ENCODE peak calls at places on chromosomes 1 and 21, in four cellular contexts. P is iPS-NIHi11; Z is effector CD4-positive, alpha-beta T cell; E is mesendoderm. I is an unnamed sample.

GRCh38 chr1:235632538-235633219 is 16.9 kb downstream of the GNG4 start:
- DNase-seq in P (no peak), Z (no peak), E (no peak), I (peak)

GRCh38 chr1:37473431-37474050 is 839 bp upstream of the ZC3H12A start:
- DNase-seq in P (no peak), Z (peak), E (peak), I (peak)

GRCh38 chr21:45982758-45983731 is 1.5 kb downstream of the COL6A1 start:
- DNase-seq in P (peak), Z (no peak), E (peak), I (no peak)

GRCh38 chr1:185645686-185646085 is 88.5 kb upstream of the HMCN1 start:
- DNase-seq in P (no peak), Z (no peak), E (no peak), I (no peak)

GRCh38 chr1:60078182-60078581 is 4.6 kb upstream of the C1orf87 start:
- DNase-seq in P (no peak), Z (no peak), E (no peak), I (no peak)

GRCh38 chr1:23452011-23452411 is 27.5 kb upstream of the TCEA3 start:
- DNase-seq in P (peak), Z (peak), E (no peak), I (peak)

GRCh38 chr1:63893976-63894375 is 120.2 kb downstream of the ROR1 start:
- DNase-seq in P (no peak), Z (no peak), E (no peak), I (peak)

GRCh38 chr1:156155760-156156495 is 2.5 kb downstream of the SEMA4A start:
- DNase-seq in P (no peak), Z (no peak), E (no peak), I (no peak)

GRCh38 chr1:152735648-152736047 is 22.2 kb upstream of the KPRP start:
- DNase-seq in P (no peak), Z (no peak), E (peak), I (peak)

GRCh38 chr1:97108200-97108599 is 386.6 kb downstream of the PTBP2 start:
- DNase-seq in P (no peak), Z (no peak), E (no peak), I (peak)

GRCh38 chr1:54927475-54928240 is 40.7 kb upstream of the DHCR24 start:
- DNase-seq in P (no peak), Z (no peak), E (no peak), I (peak)

GRCh38 chr1:183023146-183023600 is at the start of gene LAMC1:
- DNase-seq in P (peak), Z (no peak), E (peak), I (peak)

GRCh38 chr1:147246910-147247655 is 4.6 kb downstream of the CHD1L start:
- DNase-seq in P (no peak), Z (no peak), E (peak), I (no peak)

I was measured in epithelial cell of esophagus.